ENCODE peak calls at places on chromosome 15, in five cellular contexts. W is testis, P is body of pancreas, I is GM12878, J is ovary. F is an unnamed sample.

GRCh38 chr15:92315595-92316211 is 78.0 kb upstream of the ST8SIA2 start:
- DNase-seq in I (no peak), W (no peak), J (no peak), P (no peak), F (no peak)

GRCh38 chr15:73900129-73900712 is 26.0 kb upstream of the LOXL1 start:
- DNase-seq in W (no peak), I (no peak), J (no peak), P (no peak), F (no peak)

GRCh38 chr15:78680416-78681068 is 39.5 kb upstream of the CHRNB4 start:
- DNase-seq in P (no peak), J (no peak), I (no peak), W (no peak), F (no peak)

GRCh38 chr15:38560456-38560926 is 4.1 kb downstream of the RASGRP1 start:
- DNase-seq in J (no peak), P (no peak), W (no peak), I (no peak), F (no peak)

GRCh38 chr15:85044894-85045293 is 63.2 kb downstream of the PDE8A start:
- DNase-seq in W (no peak), I (no peak), P (no peak), J (no peak), F (no peak)

GRCh38 chr15:31309893-31310606 is 16.6 kb upstream of the KLF13 start:
- DNase-seq in W (peak), I (no peak), P (no peak), J (no peak), F (no peak)

GRCh38 chr15:94205366-94205765 is 26.0 kb upstream of the MCTP2 start:
- DNase-seq in J (no peak), P (no peak), I (no peak), W (no peak), F (no peak)

GRCh38 chr15:75666823-75667501 is 19.2 kb downstream of the SNX33 start:
- DNase-seq in W (no peak), J (peak), I (no peak), P (peak), F (no peak)

GRCh38 chr15:99092554-99093172 is 12.2 kb upstream of the SYNM start:
- DNase-seq in P (no peak), I (no peak), W (no peak), J (no peak), F (no peak)

GRCh38 chr15:39304201-39304841 is 276.6 kb upstream of the THBS1 start:
- DNase-seq in P (no peak), W (no peak), J (no peak), I (no peak), F (no peak)

GRCh38 chr15:68316061-68316804 is 38.7 kb downstream of the FEM1B start:
- DNase-seq in P (peak), J (peak), I (no peak), W (no peak), F (no peak)

GRCh38 chr15:35657679-35658201 is 111.8 kb upstream of the DPH6 start:
- DNase-seq in J (no peak), I (no peak), P (no peak), W (no peak), F (no peak)

GRCh38 chr15:41790756-41791546 is 16.7 kb downstream of the MAPKBP1 start:
- DNase-seq in I (no peak), P (no peak), J (no peak), W (no peak), F (no peak)

GRCh38 chr15:95946241-95946640 is 384.3 kb upstream of the NR2F2 start:
- DNase-seq in I (no peak), W (no peak), J (no peak), P (no peak), F (no peak)

GRCh38 chr15:34070003-34070402 is 31.0 kb upstream of the AVEN start:
- DNase-seq in J (no peak), I (no peak), P (no peak), W (no peak), F (no peak)

GRCh38 chr15:100918034-100918689 is 995 bp upstream of the LRRK1 start:
- DNase-seq in J (peak), P (peak), I (no peak), W (peak), F (peak)

GRCh38 chr15:34719051-34719882 is 35.5 kb downstream of the GJD2 start:
- DNase-seq in I (no peak), P (no peak), J (no peak), W (no peak), F (no peak)

GRCh38 chr15:29802411-29802810 is 19.9 kb downstream of the TJP1 start:
- DNase-seq in I (no peak), P (no peak), J (no peak), W (no peak), F (no peak)

GRCh38 chr15:73632670-73633058 is 525 bp downstream of the NPTN start:
- DNase-seq in W (peak), I (no peak), P (no peak), J (no peak), F (peak)

GRCh38 chr15:95450413-95450812 is 880.1 kb upstream of the NR2F2 start:
- DNase-seq in J (no peak), I (no peak), W (no peak), P (no peak), F (no peak)

GRCh38 chr15:52100807-52101206 is 11.8 kb downstream of the BCL2L10 start:
- DNase-seq in I (peak), W (peak), P (peak), J (peak), F (peak)

GRCh38 chr15:43093026-43093425 is 12.8 kb downstream of the UBR1 start:
- DNase-seq in J (no peak), P (no peak), W (no peak), I (no peak), F (peak)

GRCh38 chr15:77107531-77108355 is 36.8 kb upstream of the TSPAN3 start:
- DNase-seq in W (peak), J (peak), I (no peak), P (peak), F (peak)

GRCh38 chr15:80618666-80619481 is 76.2 kb upstream of the ABHD17C start:
- DNase-seq in J (no peak), W (no peak), P (no peak), I (no peak), F (no peak)

GRCh38 chr15:60381148-60381788 is 16.5 kb downstream of the ANXA2 start:
- DNase-seq in P (no peak), I (no peak), J (no peak), W (no peak), F (no peak)

GRCh38 chr15:26772588-26773484 is at the start of gene GABRB3:
- DNase-seq in I (no peak), W (peak), J (peak), P (peak), F (no peak)

GRCh38 chr15:68353418-68354145 is 76.0 kb downstream of the FEM1B start:
- DNase-seq in W (no peak), I (no peak), P (no peak), J (no peak), F (no peak)

GRCh38 chr15:36004891-36005508 is 459.0 kb upstream of the DPH6 start:
- DNase-seq in W (no peak), J (no peak), P (no peak), I (no peak), F (no peak)

GRCh38 chr15:68526784-68527183 is 52.0 kb upstream of the CORO2B start:
- DNase-seq in P (no peak), W (no peak), J (no peak), I (no peak), F (no peak)

GRCh38 chr15:65869127-65869953 is at the start of gene RAB11A:
- DNase-seq in I (peak), J (peak), W (peak), P (peak), F (peak)

GRCh38 chr15:65868546-65869126 is 655 bp upstream of the RAB11A start:
- DNase-seq in P (no peak), I (no peak), J (no peak), W (no peak), F (peak)

GRCh38 chr15:65873271-65873670 is 4.0 kb downstream of the RAB11A start:
- DNase-seq in I (no peak), P (no peak), W (no peak), J (no peak), F (no peak)

GRCh38 chr15:65869954-65870871 is 922 bp downstream of the RAB11A start:
- DNase-seq in P (peak), W (peak), J (peak), I (no peak), F (peak)

GRCh38 chr15:65870889-65871533 is 1.7 kb downstream of the RAB11A start:
- DNase-seq in P (no peak), W (no peak), I (no peak), J (no peak), F (peak)
- TF ChIP-seq POLR2A in P (no peak), W (no peak), I (peak), J (no peak), F (no peak)

DNA sequence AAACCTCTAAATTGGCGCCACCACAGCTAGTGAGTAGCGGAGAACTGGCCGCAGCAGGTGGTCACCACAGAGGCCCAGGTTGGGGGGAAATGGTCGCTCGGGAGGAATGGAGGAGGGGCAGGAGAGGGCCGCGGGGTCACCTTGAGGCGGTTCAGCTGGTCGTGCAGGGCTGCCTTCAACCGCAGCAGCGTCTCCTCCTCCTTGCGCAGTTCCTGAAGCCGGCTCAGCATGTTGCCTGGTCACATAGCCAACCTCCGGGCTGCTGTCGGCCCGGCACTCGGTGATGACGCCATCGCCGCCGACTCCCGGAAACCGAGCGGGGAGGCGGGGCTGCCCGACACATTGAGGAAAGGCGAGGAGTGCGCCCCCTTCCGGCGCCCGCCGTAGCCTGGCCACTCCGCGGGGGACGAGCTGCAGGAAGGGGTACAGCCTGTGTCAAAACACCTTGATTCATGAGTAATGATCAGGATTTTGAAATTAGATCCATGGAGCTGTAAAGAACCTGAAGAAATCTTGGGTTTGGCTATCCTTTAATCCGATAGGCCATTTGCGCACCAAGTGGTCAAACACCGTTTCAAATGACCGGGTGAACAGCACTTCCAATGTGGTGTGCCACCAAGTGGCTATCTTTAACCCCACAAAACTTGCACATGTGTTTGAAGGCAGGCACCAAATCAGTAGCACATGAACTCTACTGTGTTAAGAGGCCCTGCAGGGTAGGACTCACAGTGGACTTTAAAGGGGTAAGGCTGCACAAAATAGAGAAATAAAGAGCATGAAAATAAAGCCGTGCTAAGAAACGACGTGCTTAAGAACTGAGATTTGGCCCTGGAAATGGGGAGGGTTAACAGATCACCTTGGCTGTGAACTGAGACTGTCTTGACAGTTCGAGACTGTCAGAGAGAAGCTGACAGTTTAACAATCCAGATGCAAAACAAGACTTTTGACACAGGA is at the start of gene SNAPC5:
- DNase-seq in P (peak), J (peak), W (peak), I (peak), F (peak)
- TF ChIP-seq POLR2A in P (peak), J (peak), W (no peak), I (peak), F (peak)

GRCh38 chr15:72113347-72114031 is 4.5 kb downstream of the MYO9A start:
- DNase-seq in I (no peak), P (no peak), J (no peak), W (no peak), F (no peak)

GRCh38 chr15:72116680-72117447 is 1.1 kb downstream of the MYO9A start:
- DNase-seq in W (peak), P (peak), J (peak), I (no peak), F (peak)

GRCh38 chr15:72118400-72118978 is at the start of gene SENP8:
- DNase-seq in P (no peak), J (no peak), W (peak), I (no peak), F (no peak)

GRCh38 chr15:72117448-72117697 is 577 bp downstream of the MYO9A start:
- DNase-seq in W (peak), P (peak), J (peak), I (no peak), F (peak)

DNA sequence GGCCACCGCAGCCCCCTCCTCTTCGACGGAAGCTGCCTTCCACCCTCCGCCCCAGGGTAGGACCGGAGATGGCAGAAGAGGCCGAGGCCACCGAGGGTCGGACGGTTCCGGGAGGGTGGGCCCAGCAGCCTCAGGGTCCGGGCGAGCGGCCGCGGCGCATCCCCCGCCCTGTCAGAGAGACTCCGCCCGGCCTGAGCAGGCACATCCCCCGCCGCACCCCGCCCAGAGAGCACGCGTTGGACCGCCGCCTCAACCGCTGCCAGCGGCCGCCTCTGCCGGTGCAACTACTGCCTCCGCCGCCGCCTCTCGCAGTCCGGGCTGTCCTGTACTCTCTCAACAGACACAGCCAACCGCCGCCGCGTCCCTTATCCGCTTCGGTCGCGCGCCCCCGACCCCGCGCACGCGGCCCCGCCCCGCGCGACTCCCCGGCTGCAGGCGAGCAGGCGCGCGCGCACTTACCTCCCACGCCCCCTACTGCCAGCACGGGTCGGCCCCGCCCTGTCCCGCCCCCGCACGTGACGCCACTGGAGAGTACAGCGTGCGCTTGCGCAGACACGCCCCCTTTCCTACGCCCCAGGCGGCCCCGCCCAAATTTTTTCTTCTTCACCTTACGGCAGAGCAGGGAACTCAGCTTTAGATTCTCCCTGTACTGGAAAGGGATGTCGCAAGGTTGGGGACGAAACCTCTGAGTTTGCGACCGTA is at the start of gene MYO9A:
- DNase-seq in W (peak), P (peak), J (peak), I (peak), F (peak)
- TF ChIP-seq POLR2A in W (no peak), P (peak), J (peak), I (peak), F (peak)

DNA sequence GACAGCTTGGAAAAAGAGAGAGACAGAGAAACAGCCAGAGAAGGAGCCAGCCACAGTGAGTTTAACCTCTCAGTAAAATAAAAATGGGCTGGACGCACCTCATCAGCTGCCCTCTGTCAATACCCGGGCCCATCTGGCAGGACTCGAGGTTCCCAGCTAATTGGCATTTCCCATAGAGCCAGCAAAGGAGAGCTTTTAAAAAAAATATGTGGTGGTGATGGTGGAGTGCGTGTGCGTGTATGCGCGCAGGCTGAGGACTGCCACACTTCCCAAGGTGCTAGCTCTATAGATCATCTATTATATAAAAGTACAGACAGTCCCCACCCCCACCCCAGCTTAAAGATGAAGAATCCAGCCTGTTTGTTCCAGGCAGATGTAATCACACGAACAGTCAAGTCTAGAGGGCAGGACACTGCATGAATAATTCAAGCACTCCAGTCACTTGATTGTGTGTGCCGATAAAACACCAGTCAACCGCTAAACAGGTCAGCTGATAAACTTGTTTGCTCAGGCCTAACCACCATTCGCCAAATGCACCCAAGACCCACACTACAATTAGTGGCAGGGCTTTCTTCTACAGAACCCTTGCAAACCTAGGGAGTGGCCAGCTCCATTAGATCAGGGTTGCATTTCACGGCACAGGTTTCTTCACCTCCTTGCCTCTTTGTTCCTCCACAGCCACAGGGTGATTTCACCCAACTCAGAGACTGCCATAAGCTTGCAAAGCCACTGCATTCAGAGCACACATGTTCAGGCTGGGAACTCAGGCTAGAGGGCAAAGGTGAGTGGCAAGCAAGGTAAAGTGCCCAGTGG is 5.9 kb downstream of the TLE3 start:
- DNase-seq in P (no peak), I (no peak), W (no peak), J (no peak), F (peak)
- TF ChIP-seq POLR2A in P (no peak), I (no peak), W (no peak), J (no peak), F (peak)

GRCh38 chr15:57377478-57377847 is 1.2 kb downstream of the CGNL1 start:
- DNase-seq in W (peak), I (no peak), P (no peak), J (no peak), F (no peak)

GRCh38 chr15:57376695-57377477 is 581 bp downstream of the CGNL1 start:
- DNase-seq in J (peak), P (peak), I (no peak), W (peak), F (no peak)

GRCh38 chr15:57373251-57373881 is 2.9 kb upstream of the CGNL1 start:
- DNase-seq in P (no peak), I (no peak), J (no peak), W (no peak), F (no peak)

GRCh38 chr15:57373882-57374276 is 2.4 kb upstream of the CGNL1 start:
- DNase-seq in I (no peak), P (no peak), W (no peak), J (no peak), F (no peak)

GRCh38 chr15:57375827-57376694 is at the start of gene CGNL1:
- DNase-seq in W (peak), P (peak), I (no peak), J (peak), F (no peak)
- TF ChIP-seq POLR2A in W (no peak), P (peak), I (no peak), J (peak), F (no peak)

DNA sequence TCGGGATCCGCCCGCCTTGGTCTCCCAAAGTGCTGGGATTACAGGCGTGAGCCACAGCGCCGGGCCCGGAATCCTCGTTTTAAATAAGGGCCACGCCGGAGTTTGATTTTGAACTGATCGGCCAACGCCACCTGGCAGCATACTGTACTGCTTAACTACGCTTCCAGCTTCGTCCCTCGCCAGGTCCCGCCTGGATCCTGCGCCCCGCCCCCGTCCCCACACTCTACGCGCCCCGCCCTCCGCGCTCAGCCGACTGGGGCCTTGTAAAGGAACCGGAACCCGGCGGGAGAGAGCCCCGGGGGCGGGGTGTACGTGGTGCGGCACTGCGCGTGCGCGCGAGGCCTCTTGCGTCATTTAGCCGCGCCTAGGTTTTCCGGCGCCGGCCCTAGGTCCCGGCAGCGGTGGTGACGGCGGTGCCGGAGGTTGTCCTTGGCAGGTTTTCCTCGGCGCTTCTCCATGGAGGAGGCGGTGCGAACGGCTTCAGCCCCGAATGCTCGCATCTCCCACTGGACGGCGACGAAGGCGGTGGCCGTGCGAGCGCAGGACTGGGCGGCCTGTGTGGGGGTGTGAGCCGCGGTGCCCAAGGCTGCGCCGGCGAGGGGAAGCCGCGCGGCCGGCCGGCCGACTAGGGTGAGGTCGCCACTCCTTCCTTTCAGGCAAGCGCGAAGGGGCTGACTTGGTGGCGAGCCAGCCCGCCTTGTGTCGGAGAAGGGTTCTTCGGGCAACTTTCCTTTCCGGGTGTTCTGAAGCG is at the start of gene NIPA2:
- DNase-seq in I (peak), J (peak), P (peak), W (peak), F (peak)
- TF ChIP-seq POLR2A in I (peak), J (peak), P (peak), W (peak), F (peak)

GRCh38 chr15:67121725-67122600 is 56.6 kb downstream of the SMAD3 start:
- DNase-seq in J (no peak), P (no peak), I (no peak), W (no peak), F (no peak)

GRCh38 chr15:67118808-67119207 is 53.4 kb downstream of the SMAD3 start:
- DNase-seq in W (no peak), I (no peak), P (no peak), J (no peak), F (no peak)

GRCh38 chr15:67120009-67120838 is 54.8 kb downstream of the SMAD3 start:
- DNase-seq in J (no peak), I (no peak), P (no peak), W (no peak), F (no peak)

GRCh38 chr15:67119238-67119846 is 53.9 kb downstream of the SMAD3 start:
- DNase-seq in P (no peak), J (no peak), I (no peak), W (no peak), F (no peak)

GRCh38 chr15:67120839-67121540 is 55.6 kb downstream of the SMAD3 start:
- DNase-seq in P (peak), W (peak), J (peak), I (peak), F (no peak)
- TF ChIP-seq POLR2A in P (peak), W (no peak), J (peak), I (peak), F (peak)